ENCODE peak calls at places on chromosome 12, in four cellular contexts. One of them, this sample, is unnamed. For H3K4me1, the result is how much of the 10 kb centered on the place peaks cover.

GRCh38 chr12:59678759-59679411 is 83.1 kb downstream of the SLC16A7 start:
- DNase-seq in fibroblast of lung: no peak
- DNase-seq in upper lobe of right lung: peak
- DNase-seq in A549: no peak
- DNase-seq in this sample: no peak

GRCh38 chr12:30537228-30537627 is 158.4 kb downstream of the IPO8 start:
- DNase-seq in fibroblast of lung: no peak
- DNase-seq in upper lobe of right lung: no peak
- DNase-seq in A549: no peak
- DNase-seq in this sample: no peak

GRCh38 chr12:114408881-114409795 is 3.2 kb upstream of the TBX5 start:
- DNase-seq in fibroblast of lung: peak
- DNase-seq in upper lobe of right lung: no peak
- DNase-seq in A549: no peak
- DNase-seq in this sample: peak

GRCh38 chr12:132084681-132085635 is 59.2 kb downstream of the DDX51 start:
- DNase-seq in fibroblast of lung: peak
- DNase-seq in upper lobe of right lung: peak
- DNase-seq in A549: peak
- DNase-seq in this sample: peak

GRCh38 chr12:131112016-131112415 is 158.3 kb downstream of the ADGRD1 start:
- DNase-seq in fibroblast of lung: no peak
- DNase-seq in upper lobe of right lung: peak
- DNase-seq in A549: peak
- DNase-seq in this sample: no peak

GRCh38 chr12:38342444-38342843 is 25.9 kb downstream of the ALG10B start:
- DNase-seq in fibroblast of lung: no peak
- DNase-seq in upper lobe of right lung: no peak
- DNase-seq in A549: no peak
- DNase-seq in this sample: no peak

GRCh38 chr12:103169-103981 is 36.8 kb downstream of the IQSEC3 start:
- DNase-seq in fibroblast of lung: no peak
- DNase-seq in upper lobe of right lung: peak
- DNase-seq in A549: peak
- DNase-seq in this sample: no peak

GRCh38 chr12:23535441-23535840 is 414.0 kb downstream of the SOX5 start:
- DNase-seq in fibroblast of lung: no peak
- DNase-seq in upper lobe of right lung: no peak
- DNase-seq in A549: no peak
- DNase-seq in this sample: no peak

GRCh38 chr12:5524769-5525436 is 93.0 kb downstream of the NTF3 start:
- DNase-seq in fibroblast of lung: no peak
- DNase-seq in upper lobe of right lung: no peak
- DNase-seq in A549: no peak
- DNase-seq in this sample: no peak

GRCh38 chr12:14239350-14239934 is 126.0 kb upstream of the ATF7IP start:
- DNase-seq in fibroblast of lung: peak
- DNase-seq in upper lobe of right lung: no peak
- DNase-seq in A549: peak
- DNase-seq in this sample: peak

GRCh38 chr12:78421011-78421410 is 443.6 kb upstream of the SYT1 start:
- DNase-seq in fibroblast of lung: peak
- DNase-seq in upper lobe of right lung: no peak
- DNase-seq in A549: no peak
- DNase-seq in this sample: no peak

GRCh38 chr12:63098851-63099250 is 52.1 kb downstream of the AVPR1A start:
- DNase-seq in fibroblast of lung: no peak
- DNase-seq in upper lobe of right lung: no peak
- DNase-seq in A549: peak
- DNase-seq in this sample: no peak

GRCh38 chr12:113090740-113091139 is 34.2 kb downstream of the DTX1 start:
- DNase-seq in fibroblast of lung: no peak
- DNase-seq in upper lobe of right lung: no peak
- DNase-seq in A549: no peak
- DNase-seq in this sample: no peak

GRCh38 chr12:113088037-113088436 is 31.5 kb downstream of the DTX1 start:
- DNase-seq in fibroblast of lung: no peak
- DNase-seq in upper lobe of right lung: no peak
- DNase-seq in A549: no peak
- DNase-seq in this sample: no peak

GRCh38 chr12:113088971-113089756 is 32.6 kb downstream of the DTX1 start:
- DNase-seq in fibroblast of lung: no peak
- DNase-seq in upper lobe of right lung: no peak
- DNase-seq in A549: no peak
- DNase-seq in this sample: no peak

GRCh38 chr12:113091506-113091905 is 35.0 kb downstream of the DTX1 start:
- DNase-seq in fibroblast of lung: no peak
- DNase-seq in upper lobe of right lung: no peak
- DNase-seq in A549: no peak
- DNase-seq in this sample: no peak

DNA sequence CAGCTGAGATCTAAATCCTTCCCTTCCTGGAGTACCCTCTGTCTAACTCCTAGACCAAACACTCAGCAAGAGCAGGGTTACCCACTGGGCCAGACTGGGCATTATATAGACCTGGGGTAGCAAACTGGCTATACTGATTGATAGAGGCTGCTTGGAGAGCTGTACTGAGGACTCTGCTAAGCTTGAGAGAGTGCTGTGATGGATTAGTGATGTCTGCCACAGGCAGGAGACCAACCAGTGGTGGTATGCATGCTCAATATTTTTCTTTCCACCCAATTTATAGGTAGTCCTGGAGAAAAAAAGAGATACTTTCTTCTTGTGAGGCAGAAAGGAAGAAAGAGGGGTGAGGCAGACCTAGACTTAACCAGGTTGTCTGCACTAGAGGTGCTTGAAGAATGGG is 33.3 kb downstream of the DTX1 start:
- DNase-seq in fibroblast of lung: no peak
- DNase-seq in upper lobe of right lung: no peak
- DNase-seq in A549: no peak
- DNase-seq in this sample: no peak
- H3K4me1 ChIP-seq in fibroblast of lung: under half
- H3K4me1 ChIP-seq in upper lobe of right lung: under half
- H3K4me1 ChIP-seq in A549: under half
- H3K4me1 ChIP-seq in this sample: under half

GRCh38 chr12:32546272-32546671 is 132.8 kb upstream of the DNM1L start:
- DNase-seq in fibroblast of lung: no peak
- DNase-seq in upper lobe of right lung: no peak
- DNase-seq in A549: no peak
- DNase-seq in this sample: no peak
- H3K27ac ChIP-seq in fibroblast of lung: no peak
- H3K27ac ChIP-seq in upper lobe of right lung: peak
- H3K27ac ChIP-seq in A549: no peak
- H3K27ac ChIP-seq in this sample: no peak

DNA sequence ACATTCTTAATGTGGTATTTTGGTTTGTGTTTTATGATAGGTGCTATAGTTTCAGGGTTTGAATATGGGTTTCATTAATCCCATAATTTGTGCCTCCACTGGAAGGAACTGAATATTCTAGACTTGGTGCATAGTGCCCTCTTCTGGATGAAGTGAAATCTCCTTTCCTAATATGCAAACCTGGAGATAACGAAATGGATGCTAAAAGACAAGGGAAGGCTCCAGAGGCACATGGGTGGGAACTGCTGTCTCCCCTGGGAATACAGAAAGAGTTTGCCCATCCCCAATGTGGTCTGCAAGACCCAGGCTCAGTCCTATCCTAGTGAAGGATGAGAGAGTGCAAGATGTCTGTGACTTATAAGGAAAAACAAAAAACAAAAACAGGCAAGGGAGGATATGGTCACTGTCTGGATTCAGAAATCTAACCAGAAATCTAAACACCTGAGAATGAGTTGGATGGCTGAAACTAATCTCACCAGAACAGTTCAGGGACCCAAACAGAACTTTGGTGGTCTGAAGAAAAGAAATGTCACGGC is 142.3 kb upstream of the TMPO start:
- DNase-seq in fibroblast of lung: peak
- DNase-seq in upper lobe of right lung: no peak
- DNase-seq in A549: peak
- DNase-seq in this sample: peak
- TF ChIP-seq CTCF in fibroblast of lung: peak
- TF ChIP-seq CTCF in upper lobe of right lung: peak
- TF ChIP-seq CTCF in A549: peak
- TF ChIP-seq CTCF in this sample: peak

GRCh38 chr12:96235497-96235826 is 41.3 kb downstream of the ELK3 start:
- DNase-seq in fibroblast of lung: no peak
- DNase-seq in upper lobe of right lung: no peak
- DNase-seq in A549: peak
- DNase-seq in this sample: no peak
- H3K4me1 ChIP-seq in fibroblast of lung: under half
- H3K4me1 ChIP-seq in upper lobe of right lung: half or more
- H3K4me1 ChIP-seq in A549: under half
- H3K4me1 ChIP-seq in this sample: under half

GRCh38 chr12:49618576-49618975 is 4.8 kb upstream of the PRPF40B start:
- DNase-seq in fibroblast of lung: no peak
- DNase-seq in upper lobe of right lung: no peak
- DNase-seq in A549: no peak
- DNase-seq in this sample: no peak
- H3K27ac ChIP-seq in fibroblast of lung: no peak
- H3K27ac ChIP-seq in upper lobe of right lung: no peak
- H3K27ac ChIP-seq in A549: no peak
- H3K27ac ChIP-seq in this sample: no peak

GRCh38 chr12:104456417-104456949 is at the start of gene CHST11:
- DNase-seq in fibroblast of lung: peak
- DNase-seq in upper lobe of right lung: peak
- DNase-seq in A549: peak
- DNase-seq in this sample: peak
- TF ChIP-seq CTCF in fibroblast of lung: peak
- TF ChIP-seq CTCF in upper lobe of right lung: peak
- TF ChIP-seq CTCF in A549: no peak
- TF ChIP-seq CTCF in this sample: peak

GRCh38 chr12:4443616-4444015 is 2.0 kb downstream of the FGF6 start:
- DNase-seq in fibroblast of lung: no peak
- DNase-seq in upper lobe of right lung: no peak
- DNase-seq in A549: no peak
- DNase-seq in this sample: no peak
- H3K4me1 ChIP-seq in fibroblast of lung: under half
- H3K4me1 ChIP-seq in upper lobe of right lung: under half
- H3K4me1 ChIP-seq in A549: under half
- H3K4me1 ChIP-seq in this sample: under half

GRCh38 chr12:118101051-118101450 is 2.8 kb downstream of the VSIG10 start:
- DNase-seq in fibroblast of lung: no peak
- DNase-seq in upper lobe of right lung: no peak
- DNase-seq in A549: no peak
- DNase-seq in this sample: no peak

GRCh38 chr12:118102609-118103008 is 1.2 kb downstream of the VSIG10 start:
- DNase-seq in fibroblast of lung: no peak
- DNase-seq in upper lobe of right lung: no peak
- DNase-seq in A549: no peak
- DNase-seq in this sample: no peak

GRCh38 chr12:118103601-118104382 is at the start of gene VSIG10:
- DNase-seq in fibroblast of lung: peak
- DNase-seq in upper lobe of right lung: peak
- DNase-seq in A549: peak
- DNase-seq in this sample: peak

GRCh38 chr12:118103231-118103600 is 595 bp downstream of the VSIG10 start:
- DNase-seq in fibroblast of lung: peak
- DNase-seq in upper lobe of right lung: no peak
- DNase-seq in A549: peak
- DNase-seq in this sample: no peak

GRCh38 chr12:118102070-118102469 is 1.7 kb downstream of the VSIG10 start:
- DNase-seq in fibroblast of lung: no peak
- DNase-seq in upper lobe of right lung: no peak
- DNase-seq in A549: peak
- DNase-seq in this sample: peak
- H3K27ac ChIP-seq in fibroblast of lung: no peak
- H3K27ac ChIP-seq in upper lobe of right lung: no peak
- H3K27ac ChIP-seq in A549: no peak
- H3K27ac ChIP-seq in this sample: no peak